ENCODE peak calls at places on chromosomes 5 and 9, in six cellular contexts. C is GM04504, D is cerebellar cortex, T is NCI-H1092 treated with DMSO at 0.1 percent for 48 hours, Q is T1000, J is PC-3. K is an unnamed sample.

GRCh38 chr5:100306000-100306399 is 229.2 kb upstream of the FAM174A start:
- DNase-seq in T (no peak), J (peak), D (no peak), Q (no peak), C (no peak), K (peak)

GRCh38 chr9:93048706-93049448 is 9.6 kb upstream of the SUSD3 start:
- DNase-seq in T (no peak), C (no peak), Q (no peak), J (no peak), D (peak), K (no peak)

GRCh38 chr9:33106827-33107621 is 30.6 kb upstream of the SMU1 start:
- DNase-seq in J (peak), D (peak), C (peak), Q (no peak), T (no peak), K (peak)

GRCh38 chr9:133687856-133688761 is 50.0 kb downstream of the SARDH start:
- DNase-seq in Q (no peak), D (no peak), J (no peak), C (no peak), T (no peak), K (no peak)

GRCh38 chr5:55234171-55234700 is 828 bp upstream of the CCNO start:
- DNase-seq in Q (no peak), D (peak), C (no peak), J (peak), T (peak), K (peak)

GRCh38 chr9:110769667-110770066 is 101.1 kb downstream of the MUSK start:
- DNase-seq in J (no peak), Q (no peak), T (no peak), C (no peak), D (no peak), K (no peak)

GRCh38 chr9:715310-715709 is 126.2 kb upstream of the DMRT1 start:
- DNase-seq in T (no peak), J (no peak), C (no peak), Q (no peak), D (peak), K (no peak)

GRCh38 chr5:91164424-91164823 is 218.7 kb downstream of the ARRDC3 start:
- DNase-seq in T (no peak), C (no peak), D (no peak), Q (no peak), J (no peak), K (no peak)

GRCh38 chr9:118992813-118993747 is 376.2 kb downstream of the BRINP1 start:
- DNase-seq in C (no peak), D (peak), T (no peak), J (no peak), Q (no peak), K (peak)

GRCh38 chr5:3301316-3301715 is 294.3 kb upstream of the IRX1 start:
- DNase-seq in Q (no peak), C (no peak), J (no peak), T (no peak), D (no peak), K (no peak)

GRCh38 chr9:72041369-72041768 is 19.0 kb downstream of the C9orf57 start:
- DNase-seq in Q (no peak), C (no peak), J (no peak), T (no peak), D (no peak), K (no peak)

GRCh38 chr5:170573119-170573518 is 69.3 kb downstream of the KCNIP1 start:
- DNase-seq in J (no peak), D (no peak), T (no peak), C (no peak), Q (no peak), K (peak)

GRCh38 chr5:103612545-103612944 is 50.0 kb upstream of the NUDT12 start:
- DNase-seq in J (no peak), T (no peak), C (no peak), Q (no peak), D (no peak), K (no peak)

GRCh38 chr5:168254013-168254693 is 37.3 kb upstream of the WWC1 start:
- DNase-seq in J (no peak), D (no peak), Q (no peak), T (no peak), C (no peak), K (no peak)

GRCh38 chr5:126339215-126339805 is 83.9 kb upstream of the GRAMD2B start:
- DNase-seq in J (peak), C (peak), Q (no peak), D (peak), T (peak), K (peak)

K was measured in kidney tubule cell.